ENCODE peak calls at places on chromosomes 1 and 21, in eight cellular contexts. Z is activated CD8-positive, alpha-beta memory T cell treated with anti-CD3 and anti-CD28 coated beads for 24 hours; G is NCI-H2081 treated with DMSO at 0.1 percent for 48 hours; A is mesenteric fat pad; I is fibroblast of pulmonary artery; Y is fibroblast of mammary gland; H is MM.1S; D is AG10803. E is an unnamed sample.

GRCh38 chr1:201020040-201020591 is 3.4 kb downstream of the KIF21B start:
- DNase-seq in Z (peak; percentile 70), G (no peak), A (no peak), I (no peak), Y (no peak), H (peak; percentile 86), D (no peak), E (no peak)

GRCh38 chr1:76759950-76760349 is 107.3 kb upstream of the ST6GALNAC5 start:
- DNase-seq in Z (no peak), G (no peak), A (no peak), I (peak; percentile 47), Y (peak; percentile 16), H (no peak), D (peak; percentile 40), E (no peak)

GRCh38 chr1:172698224-172698623 is 39.3 kb downstream of the FASLG start:
- DNase-seq in Z (no peak), G (no peak), A (no peak), I (no peak), Y (no peak), H (peak; percentile 25), D (no peak), E (no peak)

GRCh38 chr1:16387201-16388185 is 20.5 kb downstream of the SZRD1 start:
- DNase-seq in Z (no peak), G (no peak), A (no peak), I (peak; percentile 32), Y (no peak), H (no peak), D (peak; percentile 23), E (no peak)

GRCh38 chr21:39189857-39190604 is 6.8 kb upstream of the PSMG1 start:
- DNase-seq in Z (no peak), G (no peak), A (no peak), I (no peak), Y (peak; percentile 56), H (no peak), D (peak; percentile 55), E (no peak)

GRCh38 chr1:243940451-243940850 is 90.4 kb upstream of the AKT3 start:
- DNase-seq in Z (no peak), G (no peak), A (no peak), I (no peak), Y (no peak), H (no peak), D (no peak), E (no peak)

GRCh38 chr1:186828612-186829542 is at the start of gene PLA2G4A:
- DNase-seq in Z (peak; percentile 53), G (no peak), A (no peak), I (peak; percentile 85), Y (peak; percentile 77), H (peak; percentile 84), D (peak; percentile 54), E (peak; percentile 64)

GRCh38 chr1:232521660-232522059 is 108.3 kb downstream of the SIPA1L2 start:
- DNase-seq in Z (no peak), G (no peak), A (no peak), I (no peak), Y (no peak), H (no peak), D (no peak), E (no peak)

GRCh38 chr1:1387098-1388077 is 11.7 kb downstream of the CCNL2 start:
- DNase-seq in Z (no peak), G (no peak), A (no peak), I (no peak), Y (no peak), H (no peak), D (no peak), E (no peak)

GRCh38 chr1:183913556-183913955 is 108.6 kb downstream of the RGL1 start:
- DNase-seq in Z (no peak), G (no peak), A (no peak), I (peak; percentile 17), Y (peak; percentile 91), H (no peak), D (peak; percentile 62), E (no peak)

GRCh38 chr1:37795340-37796110 is 1.9 kb downstream of the MANEAL start:
- DNase-seq in Z (peak; percentile 76), G (peak; percentile 31), A (peak; percentile 91), I (peak; percentile 58), Y (peak; percentile 41), H (no peak), D (peak; percentile 35), E (peak; percentile 65)

GRCh38 chr1:195082183-195082582 is 1526.1 kb downstream of the KCNT2 start:
- DNase-seq in Z (no peak), G (no peak), A (no peak), I (peak; percentile 1), Y (no peak), H (no peak), D (no peak), E (no peak)

E was measured in ureter.